ENCODE peak calls at places on chromosomes 4 and X, in ten cellular contexts. X, P, R, Y, T, I, Q, U, O and H are unnamed samples.

GRCh38 chr4:132992686-132993085 is 156.4 kb upstream of the PCDH10 start:
- DNase-seq in O (no peak), R (no peak), T (no peak), P (no peak), X (no peak), I (no peak), U (no peak), Q (no peak), Y (no peak), H (no peak)

GRCh38 chrX:37912286-37912685 is 64.9 kb upstream of the DYNLT3 start:
- DNase-seq in Q (no peak), P (no peak), O (no peak), I (no peak), R (no peak), T (no peak), U (peak), X (no peak), Y (no peak), H (no peak)

GRCh38 chrX:71859637-71860036 is 51.0 kb upstream of the NHSL2 start:
- DNase-seq in I (no peak), O (no peak), X (no peak), T (no peak), R (peak), U (peak), P (no peak), Q (no peak), Y (no peak), H (peak)

GRCh38 chrX:51395807-51396728 is 63.4 kb downstream of the NUDT10 start:
- DNase-seq in I (peak), X (no peak), Y (peak), T (peak), O (no peak), R (peak), Q (no peak), P (peak), U (no peak), H (peak)

GRCh38 chrX:110432831-110433230 is 74.2 kb downstream of the RTL9 start:
- DNase-seq in P (no peak), T (peak), I (no peak), Q (no peak), Y (no peak), U (no peak), R (no peak), X (no peak), O (no peak), H (no peak)

GRCh38 chr4:111510535-111510934 is 634.7 kb upstream of the FAM241A start:
- DNase-seq in R (no peak), Q (no peak), X (no peak), I (no peak), U (no peak), Y (no peak), P (no peak), T (no peak), O (no peak), H (no peak)

GRCh38 chrX:12805333-12805732 is 14.1 kb downstream of the PRPS2 start:
- DNase-seq in I (no peak), O (no peak), U (no peak), P (no peak), T (no peak), Y (no peak), Q (no peak), R (no peak), X (no peak), H (no peak)

GRCh38 chr4:99394913-99395312 is 40.2 kb downstream of the ADH7 start:
- DNase-seq in P (no peak), U (peak), I (no peak), T (no peak), O (no peak), Q (no peak), Y (no peak), X (no peak), R (no peak), H (no peak)

GRCh38 chr4:143586080-143586479 is 72.6 kb downstream of the SMARCA5 start:
- DNase-seq in U (peak), R (no peak), X (no peak), I (no peak), Q (no peak), O (no peak), P (no peak), Y (no peak), T (no peak), H (no peak)

GRCh38 chrX:53281321-53281822 is at the start of gene IQSEC2:
- DNase-seq in I (peak), Y (no peak), O (peak), P (peak), X (no peak), Q (no peak), U (peak), T (peak), R (no peak), H (peak)

GRCh38 chrX:51006068-51006467 is 95.5 kb downstream of the BMP15 start:
- DNase-seq in U (no peak), I (no peak), T (no peak), P (no peak), O (no peak), Y (no peak), Q (no peak), X (no peak), R (no peak), H (no peak)

GRCh38 chrX:47200385-47201150 is 6.9 kb downstream of the UBA1 start:
- DNase-seq in O (no peak), X (no peak), P (peak), Q (no peak), T (peak), Y (no peak), I (no peak), U (peak), R (no peak), H (no peak)

GRCh38 chr4:28444886-28445496 is 1584.3 kb downstream of the STIM2 start:
- DNase-seq in T (no peak), P (no peak), Y (no peak), U (peak), R (no peak), Q (no peak), O (no peak), I (no peak), X (no peak), H (no peak)

GRCh38 chrX:13008189-13008533 is 33.3 kb downstream of the TMSB4X start:
- DNase-seq in I (no peak), U (no peak), Y (no peak), Q (no peak), O (no peak), X (no peak), T (no peak), R (no peak), P (no peak), H (no peak)

GRCh38 chr4:173214661-173215060 is 46.0 kb downstream of the GALNT7 start:
- DNase-seq in R (no peak), X (no peak), Q (no peak), Y (no peak), T (no peak), U (peak), O (no peak), I (no peak), P (no peak), H (peak)

GRCh38 chr4:51842167-51842553 is 793 bp upstream of the DCUN1D4 start:
- DNase-seq in O (no peak), P (no peak), R (peak), T (peak), Q (no peak), Y (no peak), I (peak), U (peak), X (no peak), H (peak)

GRCh38 chr4:47839259-47839658 is 1.4 kb upstream of the CORIN start:
- DNase-seq in R (no peak), O (no peak), T (no peak), P (no peak), Y (peak), I (no peak), U (peak), X (no peak), Q (no peak), H (peak)

GRCh38 chr4:56330691-56331090 is 56.6 kb downstream of the AASDH start:
- DNase-seq in T (no peak), O (no peak), U (no peak), Q (no peak), I (no peak), Y (no peak), P (no peak), R (no peak), X (no peak), H (no peak)

GRCh38 chrX:110268875-110269274 is 49.0 kb downstream of the AMMECR1 start:
- DNase-seq in R (no peak), O (no peak), I (no peak), X (no peak), P (no peak), Q (no peak), U (no peak), T (no peak), Y (no peak), H (no peak)

GRCh38 chrX:22081475-22082092 is 49.5 kb downstream of the PHEX start:
- DNase-seq in P (peak), T (peak), Q (no peak), U (peak), R (peak), O (peak), Y (peak), X (no peak), I (peak), H (peak)

GRCh38 chr4:153223935-153224334 is 19.7 kb downstream of the TRIM2 start:
- DNase-seq in R (no peak), P (no peak), I (no peak), T (no peak), Q (no peak), U (peak), X (no peak), Y (no peak), O (no peak), H (no peak)

GRCh38 chrX:13055486-13055885 is 11.1 kb upstream of the FAM9C start:
- DNase-seq in X (no peak), U (no peak), P (no peak), Y (no peak), R (no peak), T (no peak), Q (no peak), O (no peak), I (no peak), H (no peak)

GRCh38 chr4:83677656-83678055 is 141.7 kb downstream of the GPAT3 start:
- DNase-seq in R (no peak), U (peak), T (no peak), Y (no peak), I (no peak), P (no peak), Q (no peak), O (no peak), X (no peak), H (no peak)

GRCh38 chr4:138910914-138911336 is 104.7 kb upstream of the NOCT start:
- DNase-seq in Q (no peak), R (no peak), P (peak), U (peak), O (no peak), X (no peak), I (peak), T (peak), Y (no peak), H (no peak)

GRCh38 chr4:139457318-139457717 is 3.4 kb downstream of the RAB33B start:
- DNase-seq in T (no peak), O (no peak), Q (no peak), X (no peak), P (no peak), Y (no peak), R (no peak), U (peak), I (no peak), H (no peak)

GRCh38 chr4:64166365-64166764 is 242.9 kb downstream of the TECRL start:
- DNase-seq in Q (no peak), I (no peak), U (no peak), X (no peak), O (no peak), Y (no peak), P (no peak), T (no peak), R (no peak), H (no peak)

GRCh38 chr4:61427099-61427817 is 227.1 kb downstream of the ADGRL3 start:
- DNase-seq in R (no peak), U (no peak), Q (no peak), O (no peak), I (no peak), T (no peak), P (no peak), X (no peak), Y (no peak), H (no peak)

GRCh38 chr4:54661686-54662085 is 3.9 kb downstream of the KIT start:
- DNase-seq in U (peak), O (no peak), Q (no peak), P (no peak), Y (no peak), I (no peak), X (no peak), T (no peak), R (no peak), H (no peak)

GRCh38 chr4:128601992-128602695 is 207.4 kb upstream of the JADE1 start:
- DNase-seq in U (peak), Q (no peak), T (peak), R (no peak), I (no peak), X (no peak), P (peak), Y (no peak), O (no peak), H (peak)

GRCh38 chr4:180057891-180058643 is 2185.1 kb upstream of the TENM3 start:
- DNase-seq in X (no peak), R (no peak), Q (no peak), U (no peak), I (no peak), P (no peak), O (no peak), T (peak), Y (no peak), H (peak)

GRCh38 chr4:6894528-6895498 is 14.8 kb upstream of the TBC1D14 start:
- DNase-seq in I (peak), Y (no peak), X (no peak), Q (no peak), T (no peak), U (no peak), P (no peak), R (no peak), O (no peak), H (no peak)